ENCODE peak calls at places on chromosome 14, in seven cellular contexts. I, O, E, X, R, W and Z are unnamed samples.

GRCh38 chr14:95290769-95291440 is 28.8 kb downstream of the CLMN start:
- DNase-seq in I (no peak), R (no peak), W (no peak), E (peak; percentile 85), O (no peak), X (no peak), Z (peak; percentile 61)

GRCh38 chr14:38278035-38278434 is 22.1 kb upstream of the CLEC14A start:
- DNase-seq in I (no peak), X (no peak), O (no peak), E (no peak), W (no peak), R (no peak), Z (no peak)

GRCh38 chr14:61186341-61186740 is 94.8 kb downstream of the TMEM30B start:
- DNase-seq in O (no peak), I (no peak), E (no peak), R (no peak), X (no peak), W (no peak), Z (no peak)

GRCh38 chr14:36856095-36856878 is 194.6 kb downstream of the PAX9 start:
- DNase-seq in W (no peak), R (no peak), O (no peak), I (no peak), X (no peak), E (no peak), Z (no peak)

GRCh38 chr14:89428556-89429196 is 11.6 kb upstream of the FOXN3 start:
- DNase-seq in I (no peak), W (no peak), O (peak; percentile 41), R (peak; percentile 76), X (no peak), E (no peak), Z (no peak)

GRCh38 chr14:88323086-88323519 is at the start of gene KCNK10:
- DNase-seq in R (no peak), O (no peak), I (no peak), E (no peak), W (no peak), X (peak; percentile 41), Z (peak; percentile 49)

GRCh38 chr14:75335588-75335987 is 57.0 kb downstream of the FOS start:
- DNase-seq in X (no peak), E (no peak), W (no peak), I (no peak), R (no peak), O (no peak), Z (no peak)

GRCh38 chr14:92931681-92932447 is 8.9 kb downstream of the CHGA start:
- DNase-seq in R (no peak), O (no peak), E (no peak), X (no peak), W (no peak), I (no peak), Z (no peak)

GRCh38 chr14:31270196-31270772 is 62.7 kb upstream of the HECTD1 start:
- DNase-seq in W (no peak), E (no peak), I (peak; percentile 29), O (no peak), X (no peak), R (peak; percentile 7), Z (no peak)

GRCh38 chr14:90303382-90303943 is 28.3 kb downstream of the NRDE2 start:
- DNase-seq in X (no peak), O (no peak), W (no peak), R (no peak), E (no peak), I (no peak), Z (no peak)

GRCh38 chr14:93317836-93318807 is 14.7 kb downstream of the BTBD7 start:
- DNase-seq in O (no peak), E (no peak), X (no peak), W (no peak), R (no peak), I (peak; percentile 55), Z (no peak)

GRCh38 chr14:93231129-93231979 is 24.3 kb downstream of the UBR7 start:
- DNase-seq in R (no peak), E (no peak), I (no peak), O (peak; percentile 30), X (no peak), W (peak; percentile 10), Z (peak; percentile 55)

GRCh38 chr14:76091036-76091435 is 60.7 kb upstream of the GPATCH2L start:
- DNase-seq in W (no peak), X (no peak), R (no peak), O (peak; percentile 73), I (peak; percentile 9), E (no peak), Z (peak; percentile 62)

GRCh38 chr14:78022059-78022458 is 148.1 kb upstream of the NRXN3 start:
- DNase-seq in O (peak; percentile 84), X (no peak), W (no peak), I (peak; percentile 78), E (no peak), R (peak; percentile 72), Z (peak; percentile 53)

GRCh38 chr14:51479584-51480305 is 172.0 kb upstream of the FRMD6 start:
- DNase-seq in E (no peak), O (peak; percentile 23), I (no peak), R (no peak), X (no peak), W (no peak), Z (no peak)

GRCh38 chr14:69625299-69626131 is 14.1 kb downstream of the SUSD6 start:
- DNase-seq in W (no peak), I (peak; percentile 71), E (no peak), X (no peak), R (peak; percentile 78), O (peak; percentile 38), Z (peak; percentile 63)

GRCh38 chr14:63435204-63435603 is 108.0 kb downstream of the PPP2R5E start:
- DNase-seq in X (no peak), E (no peak), W (no peak), I (no peak), R (no peak), O (no peak), Z (no peak)

GRCh38 chr14:72613196-72613974 is 280.5 kb downstream of the DPF3 start:
- DNase-seq in E (no peak), R (peak; percentile 2), W (no peak), I (peak; percentile 52), O (peak; percentile 90), X (no peak), Z (no peak)

DNA sequence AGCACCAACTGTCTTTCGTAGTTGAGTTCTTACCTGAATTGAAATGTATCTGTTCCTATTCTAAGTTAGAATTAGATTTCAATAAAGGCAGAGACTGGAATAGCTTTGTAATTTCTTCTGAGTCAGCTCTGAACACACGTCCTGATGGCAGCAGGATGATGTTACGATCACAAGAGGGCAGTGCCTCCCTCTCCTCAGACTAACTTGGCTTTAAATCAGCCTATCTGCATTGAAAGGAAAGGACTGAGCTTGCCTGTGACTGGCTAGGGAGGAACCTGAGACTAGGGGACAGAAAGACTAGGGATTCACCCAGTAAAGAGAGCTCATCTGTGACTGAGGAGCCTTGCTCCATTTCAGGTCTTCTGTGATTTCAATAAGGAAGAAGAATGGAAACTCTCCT is 323.7 kb upstream of the OR4E1 start:
- DNase-seq in X (no peak), W (no peak), R (peak; percentile 41), E (no peak), O (no peak), I (peak; percentile 23), Z (no peak)
- TF ChIP-seq CTCF in X (no peak), W (no peak), R (peak; percentile 63), E (no peak), O (no peak), I (peak; percentile 13), Z (no peak)

GRCh38 chr14:103329421-103330347 is 4.4 kb upstream of the EIF5 start:
- DNase-seq in E (no peak), X (no peak), O (peak; percentile 30), I (peak; percentile 87), W (no peak), R (no peak), Z (no peak)
- TF ChIP-seq CTCF in E (no peak), X (no peak), O (no peak), I (no peak), W (no peak), R (no peak), Z (no peak)

GRCh38 chr14:39472078-39472477 is 39.8 kb upstream of the FBXO33 start:
- DNase-seq in X (no peak), W (no peak), R (no peak), O (no peak), E (no peak), I (peak; percentile 64), Z (no peak)

GRCh38 chr14:39469094-39469710 is 37.0 kb upstream of the FBXO33 start:
- DNase-seq in I (peak; percentile 61), O (peak; percentile 21), X (no peak), W (no peak), E (no peak), R (peak; percentile 32), Z (no peak)

DNA sequence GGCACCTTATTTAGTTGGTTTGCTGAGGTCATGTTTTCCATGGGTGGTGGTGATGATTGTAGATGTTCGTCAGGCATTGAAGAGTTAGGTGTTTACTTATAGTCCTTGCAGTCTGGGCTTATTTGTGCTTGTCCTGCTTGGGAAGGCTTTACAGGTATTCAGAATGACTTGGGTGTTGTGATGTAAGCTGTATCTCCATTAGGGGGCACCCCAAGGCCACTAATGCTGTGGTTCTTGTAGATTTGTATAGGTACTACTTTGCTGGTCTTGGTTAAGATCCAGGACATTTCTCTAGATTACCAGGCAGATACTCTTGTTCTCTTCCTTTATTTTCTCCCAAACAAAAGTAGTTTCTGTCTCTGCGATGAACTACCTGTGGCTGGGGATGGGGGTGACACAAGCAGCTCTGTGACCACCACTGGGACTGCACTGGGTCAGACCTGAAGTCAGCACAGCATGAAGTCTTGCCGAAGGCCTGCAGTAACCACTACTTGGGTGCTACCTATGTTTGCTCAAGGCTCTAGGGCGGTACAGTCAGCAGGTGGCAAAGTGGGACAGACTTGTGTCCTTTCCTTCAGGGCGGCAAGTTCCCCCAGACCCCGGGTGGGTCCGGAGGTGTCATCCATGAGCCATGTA is 35.8 kb upstream of the FBXO33 start:
- DNase-seq in O (no peak), I (peak; percentile 65), X (no peak), E (no peak), R (peak; percentile 46), W (no peak), Z (no peak)
- TF ChIP-seq CTCF in O (no peak), I (peak; percentile 54), X (no peak), E (no peak), R (peak; percentile 60), W (peak; percentile 48), Z (peak; percentile 34)

DNA sequence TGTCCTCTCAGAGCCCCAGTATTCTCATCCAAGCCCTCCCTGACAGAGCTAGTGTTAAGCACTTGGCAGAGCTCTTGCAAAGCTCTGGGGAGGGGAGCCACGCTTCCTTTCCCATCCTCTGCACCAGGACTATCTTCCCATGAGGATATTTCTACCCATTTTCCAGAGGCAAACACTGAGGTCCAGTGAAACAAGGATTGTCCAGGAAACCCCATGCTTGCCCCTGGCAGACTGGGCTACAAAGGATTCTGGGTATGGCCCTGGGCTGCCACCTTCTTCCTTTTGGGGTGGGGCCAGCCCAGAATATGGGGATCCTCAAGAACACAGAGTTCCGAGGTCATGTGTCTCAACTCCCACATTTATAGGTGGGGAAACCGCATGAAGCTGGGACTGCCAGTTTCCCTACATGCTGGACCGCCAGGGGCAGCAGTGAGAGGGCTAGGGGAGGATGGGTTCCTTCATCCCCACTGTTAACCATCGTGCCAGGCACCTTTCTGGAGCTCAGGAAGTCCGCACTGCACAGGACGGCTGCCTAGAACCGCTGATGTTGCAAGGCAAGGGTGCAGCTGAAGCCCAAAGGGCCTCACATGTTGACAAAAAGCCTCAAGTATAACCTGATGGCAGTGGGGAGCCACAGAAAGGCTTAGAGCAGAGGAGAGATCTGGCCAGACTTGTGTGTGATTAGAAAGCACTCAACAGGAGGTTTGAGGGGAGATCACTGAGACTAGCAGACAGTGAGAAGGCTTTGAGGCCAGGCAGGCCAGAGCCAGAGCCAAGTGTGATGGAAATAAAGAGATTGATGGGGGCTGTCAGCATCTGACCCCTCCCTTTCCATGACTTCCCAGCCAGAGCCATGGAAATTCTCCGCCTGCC is 5.5 kb upstream of the CCDC85C start:
- DNase-seq in X (no peak), I (no peak), W (no peak), O (no peak), E (no peak), R (no peak), Z (no peak)
- TF ChIP-seq CTCF in X (peak; percentile 25), I (no peak), W (peak; percentile 64), O (no peak), E (no peak), R (peak; percentile 37), Z (no peak)